ENCODE peak calls at places on chromosomes 5 and 9, in nine cellular contexts. M is body of pancreas; I is neuronal stem cell; J is HS-5; P is bronchial epithelial cell; E is NCI-H2081; D is KBM-7; X is LoVo; O is activated CD8-positive, alpha-beta memory T cell treated with anti-CD3 and anti-CD28 coated beads, Interleukin-2, amount 10 ng/mL, durations not matched to agents 7 days and 5 days. B is an unnamed sample.
A peak's percentile ranks its signal among the peaks of the same experiment; 100 is the strongest.

GRCh38 chr5:85814596-85814995 is 803.1 kb upstream of the COX7C start:
- DNase-seq in M (no peak), I (peak; percentile 53), J (no peak), P (no peak), E (no peak), D (no peak), X (no peak), O (no peak), B (no peak)

GRCh38 chr5:81827522-81827921 is 76.6 kb upstream of the SSBP2 start:
- DNase-seq in M (no peak), I (no peak), J (no peak), P (no peak), E (no peak), D (no peak), X (no peak), O (no peak), B (no peak)

GRCh38 chr9:26301659-26302058 is 590.9 kb downstream of the CAAP1 start:
- DNase-seq in M (no peak), I (no peak), J (no peak), P (no peak), E (no peak), D (no peak), X (no peak), O (no peak), B (no peak)

GRCh38 chr5:60700347-60700815 is 415 bp upstream of the DEPDC1B start:
- DNase-seq in M (peak; percentile 14), I (no peak), J (no peak), P (no peak), E (no peak), D (no peak), X (peak; percentile 22), O (peak; percentile 41), B (no peak)

GRCh38 chr9:129981180-129981907 is 61.6 kb downstream of the FNBP1 start:
- DNase-seq in M (no peak), I (no peak), J (no peak), P (no peak), E (no peak), D (no peak), X (no peak), O (peak; percentile 18), B (no peak)

GRCh38 chr9:101383361-101383760 is 1.4 kb downstream of the BAAT start:
- DNase-seq in M (no peak), I (no peak), J (no peak), P (no peak), E (no peak), D (no peak), X (no peak), O (no peak), B (no peak)

GRCh38 chr5:132877938-132878337 is 4.5 kb downstream of the LEAP2 start:
- DNase-seq in M (peak; percentile 19), I (no peak), J (no peak), P (no peak), E (no peak), D (no peak), X (peak; percentile 46), O (no peak), B (no peak)

GRCh38 chr5:149217802-149218153 is 53.9 kb upstream of the AFAP1L1 start:
- DNase-seq in M (no peak), I (no peak), J (no peak), P (no peak), E (no peak), D (no peak), X (no peak), O (no peak), B (no peak)

GRCh38 chr5:126864042-126864688 is 87.2 kb downstream of the LMNB1 start:
- DNase-seq in M (no peak), I (no peak), J (no peak), P (no peak), E (no peak), D (no peak), X (no peak), O (no peak), B (no peak)

GRCh38 chr5:147482426-147483196 is 27.3 kb downstream of the DPYSL3 start:
- DNase-seq in M (no peak), I (no peak), J (no peak), P (no peak), E (peak; percentile 85), D (no peak), X (no peak), O (no peak), B (no peak)

GRCh38 chr5:77305222-77305846 is 94.9 kb downstream of the PDE8B start:
- DNase-seq in M (peak; percentile 22), I (no peak), J (no peak), P (no peak), E (no peak), D (no peak), X (no peak), O (no peak), B (no peak)

GRCh38 chr9:20684865-20685696 is 1.0 kb downstream of the FOCAD start:
- DNase-seq in M (no peak), I (no peak), J (peak; percentile 58), P (peak; percentile 92), E (no peak), D (peak; percentile 40), X (peak; percentile 36), O (no peak), B (no peak)

GRCh38 chr9:134627417-134628353 is 13.9 kb upstream of the COL5A1 start:
- DNase-seq in M (peak; percentile 7), I (no peak), J (no peak), P (no peak), E (no peak), D (no peak), X (no peak), O (no peak), B (no peak)

GRCh38 chr9:5671711-5672353 is 42.9 kb downstream of the RIC1 start:
- DNase-seq in M (no peak), I (no peak), J (no peak), P (peak; percentile 8), E (peak; percentile 9), D (no peak), X (peak; percentile 54), O (no peak), B (no peak)

GRCh38 chr5:38556115-38556598 is 289 bp downstream of the LIFR start:
- DNase-seq in M (peak; percentile 17), I (no peak), J (no peak), P (no peak), E (peak; percentile 78), D (peak; percentile 24), X (no peak), O (no peak), B (peak; percentile 59)

GRCh38 chr9:3893519-3893918 is 367.7 kb upstream of the RFX3 start:
- DNase-seq in M (no peak), I (no peak), J (no peak), P (no peak), E (peak; percentile 15), D (no peak), X (no peak), O (no peak), B (no peak)

GRCh38 chr5:69136296-69136695 is 30.7 kb upstream of the CCNB1 start:
- DNase-seq in M (no peak), I (no peak), J (no peak), P (no peak), E (no peak), D (no peak), X (no peak), O (no peak), B (no peak)

GRCh38 chr5:173923236-173924104 is 35.3 kb downstream of the CPEB4 start:
- DNase-seq in M (no peak), I (no peak), J (no peak), P (no peak), E (no peak), D (no peak), X (no peak), O (no peak), B (no peak)

GRCh38 chr9:124128568-124128967 is 117.0 kb downstream of the LHX2 start:
- DNase-seq in M (no peak), I (no peak), J (no peak), P (no peak), E (no peak), D (no peak), X (no peak), O (no peak), B (no peak)

GRCh38 chr5:17113174-17113941 is 104.1 kb upstream of the BASP1 start:
- DNase-seq in M (no peak), I (no peak), J (peak; percentile 51), P (no peak), E (no peak), D (no peak), X (no peak), O (no peak), B (no peak)

GRCh38 chr5:43134019-43134418 is 13.3 kb downstream of the ZNF131 start:
- DNase-seq in M (no peak), I (no peak), J (no peak), P (no peak), E (no peak), D (no peak), X (no peak), O (no peak), B (no peak)

GRCh38 chr9:11192993-11193392 is 580.2 kb upstream of the PTPRD start:
- DNase-seq in M (no peak), I (no peak), J (no peak), P (peak; percentile 44), E (no peak), D (no peak), X (no peak), O (no peak), B (no peak)

GRCh38 chr5:171848006-171848405 is 62.4 kb downstream of the SMIM23 start:
- DNase-seq in M (no peak), I (no peak), J (no peak), P (no peak), E (no peak), D (no peak), X (no peak), O (no peak), B (no peak)

B was measured in retina.